ENCODE peak calls at places on chromosomes 11 and 22, in four cellular contexts. R is A549, G is HepG2, M is K562. U is an unnamed sample.

GRCh38 chr11:45560153-45560934 is 105.1 kb downstream of the CHST1 start:
- DNase-seq in M (no peak), R (no peak), G (no peak), U (no peak)

GRCh38 chr22:37633693-37634504 is 5.6 kb upstream of the SH3BP1 start:
- DNase-seq in R (no peak), G (peak; percentile 85), M (peak; percentile 79), U (peak; percentile 68)

GRCh38 chr11:41283196-41283930 is 176.1 kb downstream of the LRRC4C start:
- DNase-seq in G (no peak), R (no peak), M (no peak), U (no peak)

GRCh38 chr11:131668867-131669780 is 298.7 kb downstream of the NTM start:
- DNase-seq in G (peak; percentile 17), M (peak; percentile 85), R (peak; percentile 49), U (peak; percentile 84)

GRCh38 chr11:8760896-8761295 is 78.3 kb downstream of the RPL27A start:
- DNase-seq in G (no peak), R (no peak), M (no peak), U (no peak)

GRCh38 chr11:33703771-33704170 is 3.1 kb upstream of the C11orf91 start:
- DNase-seq in G (no peak), R (no peak), M (no peak), U (no peak)

GRCh38 chr11:83330303-83330702 is 44.1 kb upstream of the CCDC90B start:
- DNase-seq in M (no peak), R (no peak), G (no peak), U (no peak)

GRCh38 chr11:34245043-34245442 is 112.8 kb downstream of the ABTB2 start:
- DNase-seq in R (no peak), G (no peak), M (no peak), U (no peak)

GRCh38 chr11:12435264-12435663 is 57.9 kb downstream of the PARVA start:
- DNase-seq in G (no peak), R (no peak), M (no peak), U (no peak)

GRCh38 chr11:721913-722811 is 16.1 kb downstream of the EPS8L2 start:
- DNase-seq in M (peak; percentile 43), R (no peak), G (no peak), U (no peak)

GRCh38 chr22:29011200-29011867 is 50.3 kb downstream of the C22orf31 start:
- DNase-seq in G (no peak), M (no peak), R (no peak), U (no peak)

GRCh38 chr11:120236169-120237107 is 3.5 kb upstream of the POU2F3 start:
- DNase-seq in G (no peak), M (peak; percentile 36), R (no peak), U (no peak)

GRCh38 chr22:39661501-39661841 is 90.9 kb downstream of the CACNA1I start:
- DNase-seq in R (no peak), G (no peak), M (no peak), U (no peak)

DNA sequence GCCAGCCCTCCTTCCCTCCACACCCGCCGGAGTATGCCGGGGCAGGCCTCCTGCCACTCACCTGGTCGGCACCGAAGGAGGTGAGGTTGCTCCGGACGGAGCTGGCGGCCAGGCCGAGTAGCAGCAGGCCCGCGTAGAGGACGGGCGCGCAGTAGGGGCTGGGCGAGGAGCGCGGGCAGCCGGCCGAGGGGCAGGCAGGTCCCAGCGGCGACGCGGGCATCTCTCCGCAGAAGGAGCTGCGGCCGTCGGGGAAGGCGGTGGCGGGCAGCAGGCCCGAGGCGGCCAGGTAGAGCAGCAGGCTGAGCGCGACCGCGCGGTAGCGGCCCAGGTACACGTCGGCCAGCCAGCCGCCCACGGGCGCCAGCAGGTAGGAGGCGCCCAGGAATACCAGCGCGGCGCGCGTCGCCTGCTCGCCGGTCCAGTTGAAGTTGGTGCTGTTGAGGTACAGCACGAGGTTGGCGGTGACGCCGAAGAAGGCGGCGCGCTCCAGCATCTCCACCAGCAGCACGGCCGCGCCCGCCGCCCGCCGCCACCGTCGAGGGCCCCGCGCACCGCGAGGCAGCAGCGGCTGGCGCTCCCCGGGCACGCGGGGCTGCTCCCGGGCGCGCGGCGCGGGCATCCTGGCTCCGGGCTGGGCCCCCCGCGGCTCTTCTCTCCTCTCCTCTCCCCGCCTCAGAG is 904 bp downstream of the SLC15A3 start:
- DNase-seq in R (no peak), M (no peak), G (no peak), U (peak; percentile 51)
- TF ChIP-seq NR3C1 in R (no peak), M (no peak), G (no peak), U (peak; percentile 78)

GRCh38 chr11:112877561-112877960 is 83.7 kb upstream of the NCAM1 start:
- DNase-seq in M (no peak), R (no peak), G (no peak), U (peak; percentile 38)

GRCh38 chr11:112874959-112875358 is 86.3 kb upstream of the NCAM1 start:
- DNase-seq in G (no peak), R (no peak), M (no peak), U (no peak)

GRCh38 chr11:112880454-112880853 is 80.8 kb upstream of the NCAM1 start:
- DNase-seq in M (no peak), R (no peak), G (no peak), U (no peak)

GRCh38 chr11:112881461-112881860 is 79.8 kb upstream of the NCAM1 start:
- DNase-seq in M (peak; percentile 68), G (no peak), R (peak; percentile 25), U (peak; percentile 74)

DNA sequence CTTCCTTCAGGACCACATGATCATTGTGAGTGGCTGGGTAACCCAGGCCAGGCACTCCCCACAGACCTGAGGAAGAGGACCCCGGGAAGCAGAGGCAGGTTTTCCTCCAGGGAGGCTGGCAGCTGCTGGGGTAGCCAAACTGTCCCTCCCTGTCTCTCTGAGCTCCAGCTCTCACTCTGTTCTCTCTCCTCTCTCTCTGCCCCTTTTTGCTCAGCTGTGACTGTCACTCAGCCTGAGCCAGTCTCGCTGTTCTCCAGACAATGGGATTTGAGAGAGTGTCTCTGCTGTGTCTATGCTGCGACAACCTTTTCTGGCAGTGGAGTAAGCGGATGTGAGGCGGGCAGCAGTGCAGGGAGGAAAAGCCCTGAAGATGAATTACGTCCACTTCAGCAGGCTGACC is 83.0 kb upstream of the NCAM1 start:
- DNase-seq in R (no peak), M (no peak), G (no peak), U (no peak)
- TF ChIP-seq NR3C1 in R (no peak), M (no peak), G (no peak), U (no peak)

DNA sequence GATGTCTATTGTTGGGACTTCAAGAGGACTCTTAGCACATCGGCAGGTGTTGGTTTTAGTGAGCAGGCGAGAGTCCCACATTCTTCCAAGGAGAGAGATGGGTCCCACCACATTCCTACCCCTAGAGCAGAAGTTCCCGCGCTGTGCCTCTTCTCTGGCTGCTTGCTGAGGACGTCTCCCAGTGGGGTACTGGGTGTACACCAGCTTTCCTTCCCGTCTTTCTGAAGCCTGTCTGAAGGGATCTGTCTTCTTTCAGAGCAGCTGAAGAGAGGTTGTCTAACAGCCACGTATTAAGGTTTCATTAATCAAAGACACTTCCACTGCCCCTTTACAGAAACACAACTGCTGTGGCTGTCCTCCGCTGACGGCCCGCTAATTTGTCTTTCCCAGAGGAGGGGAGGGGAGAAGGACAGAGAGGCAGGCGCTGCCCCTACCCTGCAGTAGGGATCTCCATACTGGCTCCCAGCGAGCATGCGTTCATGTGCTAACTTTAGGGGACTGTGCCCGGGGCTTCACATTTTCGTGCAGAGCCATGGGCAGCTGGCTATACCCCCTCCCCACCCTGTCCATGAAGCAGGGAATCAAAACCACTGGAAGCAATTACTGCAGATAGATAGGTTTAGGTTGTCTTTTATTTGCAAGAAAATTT is 56.0 kb downstream of the ZBTB16 start:
- DNase-seq in G (no peak), M (no peak), R (no peak), U (peak; percentile 14)
- TF ChIP-seq NR3C1 in G (no peak), M (no peak), R (no peak), U (no peak)

GRCh38 chr22:35089139-35089538 is 23.2 kb downstream of the ISX start:
- DNase-seq in M (no peak), G (no peak), R (no peak), U (no peak)

GRCh38 chr22:35085621-35086020 is 19.7 kb downstream of the ISX start:
- DNase-seq in M (no peak), G (no peak), R (no peak), U (no peak)
- TF ChIP-seq NR3C1 in M (no peak), G (no peak), R (no peak), U (no peak)

GRCh38 chr11:19723572-19724342 is 11.1 kb downstream of the NAV2 start:
- DNase-seq in M (no peak), G (peak; percentile 12), R (no peak), U (no peak)
- TF ChIP-seq NR3C1 in M (no peak), G (no peak), R (no peak), U (no peak)

GRCh38 chr11:65925397-65925796 is 6.2 kb downstream of the DRAP1 start:
- DNase-seq in G (no peak), M (no peak), R (no peak), U (no peak)
- TF ChIP-seq NR3C1 in G (no peak), M (no peak), R (no peak), U (no peak)

GRCh38 chr22:42632096-42632495 is 8.3 kb downstream of the ATP5MGL start:
- DNase-seq in G (peak; percentile 47), R (peak; percentile 25), M (no peak), U (no peak)

GRCh38 chr22:42637555-42637954 is 2.8 kb downstream of the ATP5MGL start:
- DNase-seq in M (no peak), R (no peak), G (no peak), U (no peak)

GRCh38 chr22:42636506-42636905 is 3.9 kb downstream of the ATP5MGL start:
- DNase-seq in G (no peak), M (no peak), R (no peak), U (no peak)

GRCh38 chr22:42633013-42633412 is 7.4 kb downstream of the ATP5MGL start:
- DNase-seq in R (no peak), G (no peak), M (no peak), U (no peak)

DNA sequence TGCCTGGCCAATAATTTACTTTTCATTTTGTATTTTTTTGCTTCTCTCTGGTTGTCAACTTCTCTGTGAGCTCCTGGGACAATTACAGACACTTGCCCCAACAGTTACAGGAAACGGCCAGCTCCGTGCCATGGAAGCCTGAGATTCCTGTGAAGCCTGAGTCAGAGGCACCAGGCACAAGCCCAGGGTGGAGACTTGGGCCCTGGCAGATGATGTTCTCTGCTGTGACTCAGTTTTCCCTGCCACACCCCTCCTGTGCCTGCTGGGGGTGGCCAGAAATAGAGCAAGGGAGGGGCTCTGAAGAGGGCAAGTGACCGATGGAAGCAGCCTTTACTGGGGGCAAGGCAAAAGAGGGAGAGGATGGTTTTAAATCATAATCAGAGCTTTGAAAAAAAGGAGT is 4.9 kb downstream of the ATP5MGL start:
- DNase-seq in M (no peak), R (peak; percentile 44), G (no peak), U (no peak)
- TF ChIP-seq NR3C1 in M (no peak), R (no peak), G (no peak), U (no peak)

GRCh38 chr22:44759430-44760310 is 7.3 kb downstream of the ARHGAP8 start:
- DNase-seq in M (no peak), R (no peak), G (no peak), U (no peak)
- TF ChIP-seq NR3C1 in M (no peak), R (no peak), G (no peak), U (no peak)